ENCODE peak calls at places on chromosomes 5 and 9, in four cellular contexts. One of them, this sample, is unnamed.

GRCh38 chr5:74686962-74687751 is 2.1 kb downstream of the HEXB start:
- DNase-seq in A549: no peak
- DNase-seq in IMR-90: peak
- DNase-seq in K562: no peak
- DNase-seq in this sample: no peak

GRCh38 chr9:37290881-37291485 is 131.5 kb upstream of the GRHPR start:
- DNase-seq in IMR-90: peak
- DNase-seq in K562: no peak
- DNase-seq in A549: peak
- DNase-seq in this sample: no peak

GRCh38 chr5:78295035-78295961 is 800 bp upstream of the AP3B1 start:
- DNase-seq in A549: peak
- DNase-seq in IMR-90: no peak
- DNase-seq in K562: peak
- DNase-seq in this sample: peak

GRCh38 chr9:129125478-129125877 is 14.3 kb downstream of the PTPA start:
- DNase-seq in A549: peak
- DNase-seq in IMR-90: peak
- DNase-seq in K562: no peak
- DNase-seq in this sample: no peak

GRCh38 chr5:175712681-175713085 is 54.8 kb downstream of the HRH2 start:
- DNase-seq in A549: no peak
- DNase-seq in IMR-90: no peak
- DNase-seq in K562: no peak
- DNase-seq in this sample: no peak

GRCh38 chr9:117987945-117988344 is 283.7 kb downstream of the TLR4 start:
- DNase-seq in IMR-90: no peak
- DNase-seq in K562: no peak
- DNase-seq in A549: no peak
- DNase-seq in this sample: no peak

GRCh38 chr5:90097082-90097477 is 312.5 kb downstream of the CETN3 start:
- DNase-seq in IMR-90: no peak
- DNase-seq in K562: no peak
- DNase-seq in A549: no peak
- DNase-seq in this sample: no peak

GRCh38 chr5:14672082-14672481 is 7.6 kb downstream of the OTULIN start:
- DNase-seq in K562: no peak
- DNase-seq in IMR-90: no peak
- DNase-seq in A549: no peak
- DNase-seq in this sample: no peak

GRCh38 chr5:9437741-9438240 is 108.1 kb downstream of the SEMA5A start:
- DNase-seq in IMR-90: peak
- DNase-seq in A549: no peak
- DNase-seq in K562: no peak
- DNase-seq in this sample: no peak

GRCh38 chr9:134871941-134872340 is 8.7 kb upstream of the FCN2 start:
- DNase-seq in K562: no peak
- DNase-seq in IMR-90: peak
- DNase-seq in A549: no peak
- DNase-seq in this sample: no peak

GRCh38 chr5:150999704-151000452 is 20.5 kb upstream of the GPX3 start:
- DNase-seq in IMR-90: peak
- DNase-seq in A549: no peak
- DNase-seq in K562: no peak
- DNase-seq in this sample: no peak
- TF ChIP-seq SMC3 in IMR-90: no peak
- TF ChIP-seq SMC3 in A549: no peak
- TF ChIP-seq SMC3 in K562: no peak
- TF ChIP-seq SMC3 in this sample: no peak

GRCh38 chr9:114357911-114358328 is 28.3 kb downstream of the ORM2 start:
- DNase-seq in K562: no peak
- DNase-seq in A549: no peak
- DNase-seq in IMR-90: no peak
- DNase-seq in this sample: no peak

GRCh38 chr9:114351932-114352331 is 22.3 kb downstream of the ORM2 start:
- DNase-seq in IMR-90: no peak
- DNase-seq in A549: no peak
- DNase-seq in K562: no peak
- DNase-seq in this sample: no peak

GRCh38 chr9:114359801-114360200 is 28.0 kb downstream of the AKNA start:
- DNase-seq in A549: no peak
- DNase-seq in IMR-90: no peak
- DNase-seq in K562: no peak
- DNase-seq in this sample: no peak

GRCh38 chr9:114356792-114357191 is 27.1 kb downstream of the ORM2 start:
- DNase-seq in K562: no peak
- DNase-seq in IMR-90: no peak
- DNase-seq in A549: no peak
- DNase-seq in this sample: no peak

GRCh38 chr9:114355821-114356220 is 26.2 kb downstream of the ORM2 start:
- DNase-seq in K562: no peak
- DNase-seq in A549: no peak
- DNase-seq in IMR-90: no peak
- DNase-seq in this sample: no peak
- TF ChIP-seq SMC3 in K562: no peak
- TF ChIP-seq SMC3 in A549: no peak
- TF ChIP-seq SMC3 in IMR-90: no peak
- TF ChIP-seq SMC3 in this sample: no peak

DNA sequence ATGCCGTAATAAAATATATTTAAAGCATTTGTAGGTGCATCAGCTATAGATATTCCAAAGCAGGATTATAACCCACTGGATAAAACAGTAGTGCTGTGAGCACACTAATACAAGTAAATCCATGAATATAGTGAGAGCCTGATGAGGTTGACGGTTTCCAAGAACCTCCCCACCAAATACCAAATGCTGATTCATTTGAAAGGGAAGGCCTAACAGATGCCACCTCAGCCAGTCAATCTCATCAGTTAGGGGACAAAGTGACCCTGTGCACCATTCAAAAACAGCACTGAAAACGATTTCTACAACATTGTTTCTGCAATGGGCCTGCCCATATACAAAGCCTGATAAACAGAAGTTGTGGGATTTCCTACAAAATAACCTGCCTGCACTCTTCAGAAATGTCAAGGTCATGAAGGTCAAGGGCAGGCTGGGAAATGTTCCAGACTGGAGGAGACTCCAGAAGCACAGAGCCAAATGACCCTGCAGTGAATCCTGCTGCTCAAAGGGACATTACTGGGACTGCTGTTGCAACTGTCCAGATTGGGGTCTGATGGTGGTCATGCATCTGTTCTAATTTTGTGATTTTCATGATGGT is 69.6 kb downstream of the ROR2 start:
- DNase-seq in K562: no peak
- DNase-seq in IMR-90: no peak
- DNase-seq in A549: no peak
- DNase-seq in this sample: no peak
- TF ChIP-seq SMC3 in K562: no peak
- TF ChIP-seq SMC3 in IMR-90: no peak
- TF ChIP-seq SMC3 in A549: no peak
- TF ChIP-seq SMC3 in this sample: no peak

DNA sequence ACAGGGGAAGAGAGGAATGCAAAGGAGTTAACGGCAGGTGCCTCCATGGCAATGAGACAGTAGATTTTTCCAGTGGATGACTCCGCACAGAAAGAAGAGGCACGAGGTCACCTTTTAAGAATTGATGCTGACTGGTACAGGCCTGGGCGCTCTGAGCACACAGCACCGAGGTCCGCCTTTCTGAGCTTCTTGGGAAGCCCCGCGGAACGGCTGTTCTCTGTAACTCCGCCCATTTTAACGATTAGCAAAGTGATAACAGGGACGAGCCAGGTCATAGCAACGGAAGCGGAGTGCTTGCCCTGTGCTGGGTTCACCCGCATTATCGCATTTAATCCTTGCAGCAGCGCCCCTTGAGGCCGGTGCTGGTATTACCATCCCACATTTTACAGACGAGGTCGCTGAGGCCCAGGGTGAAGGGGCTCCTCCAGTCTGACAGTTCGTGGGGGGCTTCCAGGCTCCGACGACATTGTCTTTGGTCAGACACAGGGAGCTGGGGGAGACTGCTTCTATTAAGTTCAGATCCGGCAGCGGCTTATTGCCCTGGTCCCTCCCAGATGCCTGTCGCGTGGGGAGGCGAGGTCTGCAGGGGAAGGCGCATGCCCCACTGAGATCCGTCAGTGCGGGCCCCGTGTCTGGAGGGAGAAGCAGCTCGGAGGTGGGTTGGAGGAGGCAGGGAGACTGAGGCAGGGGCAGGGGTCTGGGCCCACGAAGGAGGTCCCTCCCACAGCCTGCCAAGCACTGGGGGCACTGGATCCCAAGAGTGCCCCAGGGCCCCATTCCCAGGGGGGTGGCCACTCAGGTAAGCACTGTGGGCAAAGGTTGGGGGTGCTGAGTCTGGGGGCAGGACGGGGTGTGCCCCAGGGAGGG is 22.3 kb upstream of the HMCN2 start:
- DNase-seq in A549: peak
- DNase-seq in IMR-90: peak
- DNase-seq in K562: peak
- DNase-seq in this sample: peak
- TF ChIP-seq SMC3 in A549: peak
- TF ChIP-seq SMC3 in IMR-90: peak
- TF ChIP-seq SMC3 in K562: peak
- TF ChIP-seq SMC3 in this sample: peak

GRCh38 chr5:96657068-96657467 is 5.1 kb upstream of the CAST start:
- DNase-seq in A549: peak
- DNase-seq in K562: peak
- DNase-seq in IMR-90: peak
- DNase-seq in this sample: peak
- TF ChIP-seq SMC3 in A549: no peak
- TF ChIP-seq SMC3 in K562: no peak
- TF ChIP-seq SMC3 in IMR-90: no peak
- TF ChIP-seq SMC3 in this sample: no peak

GRCh38 chr9:7273575-7273974 is 515.8 kb downstream of the KDM4C start:
- DNase-seq in IMR-90: peak
- DNase-seq in K562: peak
- DNase-seq in A549: peak
- DNase-seq in this sample: no peak
- TF ChIP-seq SMC3 in IMR-90: no peak
- TF ChIP-seq SMC3 in K562: no peak
- TF ChIP-seq SMC3 in A549: no peak
- TF ChIP-seq SMC3 in this sample: peak

This sample was measured in HepG2.